ENCODE peak calls at places on chromosomes 16 and 17, in nine cellular contexts. K, L, A, P, D, Z, H, U and Y are unnamed samples.

GRCh38 chr17:21399476-21400203 is 23.5 kb downstream of the KCNJ12 start:
- DNase-seq in D (no peak), L (peak), Z (no peak), P (no peak), U (no peak), K (no peak), A (no peak), H (no peak), Y (no peak)

GRCh38 chr16:66432429-66432828 is 5.3 kb downstream of the BEAN1 start:
- DNase-seq in H (no peak), P (no peak), U (no peak), K (no peak), Z (no peak), L (no peak), D (no peak), A (no peak), Y (no peak)

GRCh38 chr17:38898812-38899348 is 26.5 kb upstream of the LASP1NB start:
- DNase-seq in H (peak), U (no peak), L (peak), P (no peak), A (peak), Z (no peak), D (no peak), K (peak), Y (peak)

GRCh38 chr16:69834817-69835477 is 72.8 kb downstream of the WWP2 start:
- DNase-seq in A (no peak), K (no peak), Z (no peak), L (no peak), P (no peak), D (no peak), U (no peak), H (no peak), Y (no peak)

GRCh38 chr16:2486645-2487516 is 12.0 kb downstream of the TBC1D24 start:
- DNase-seq in D (no peak), A (peak), K (no peak), H (peak), P (no peak), Z (no peak), L (peak), U (no peak), Y (peak)

GRCh38 chr17:50893183-50893993 is 27.2 kb upstream of the TOB1 start:
- DNase-seq in L (no peak), P (no peak), U (no peak), K (no peak), H (no peak), A (no peak), D (no peak), Z (peak), Y (no peak)

GRCh38 chr16:55828680-55829079 is 4.2 kb downstream of the CES1 start:
- DNase-seq in A (no peak), Z (no peak), L (no peak), P (no peak), D (no peak), U (no peak), H (no peak), K (no peak), Y (no peak)

GRCh38 chr17:81902023-81902652 is at the start of gene NPB:
- DNase-seq in D (peak), K (no peak), A (no peak), Z (peak), L (peak), U (peak), P (no peak), H (no peak), Y (no peak)

GRCh38 chr16:57364143-57364542 is 5.6 kb downstream of the CCL22 start:
- DNase-seq in A (no peak), Z (no peak), U (no peak), P (no peak), L (peak), D (no peak), K (no peak), H (no peak), Y (no peak)

GRCh38 chr16:50096791-50097190 is 31.0 kb downstream of the HEATR3 start:
- DNase-seq in D (peak), H (no peak), L (peak), P (peak), Z (no peak), A (no peak), U (no peak), K (no peak), Y (no peak)

GRCh38 chr17:48671697-48672171 is 45.6 kb upstream of the HOXB9 start:
- DNase-seq in U (peak), Z (peak), A (peak), D (peak), H (peak), L (peak), P (peak), K (no peak), Y (peak)

GRCh38 chr16:49643429-49644142 is 212.3 kb downstream of the ZNF423 start:
- DNase-seq in A (no peak), U (no peak), Z (no peak), D (peak), K (no peak), H (no peak), L (peak), P (peak), Y (no peak)